ENCODE peak calls at places on chromosomes 13 and 19, in four cellular contexts. One of them, this sample, is unnamed. For H3K4me1 and H3K27me3, the result is how much of the 10 kb centered on the place peaks cover.

GRCh38 chr19:32471095-32471494 is 65.5 kb downstream of the DPY19L3 start:
- DNase-seq in H9: no peak
- DNase-seq in HCT116: no peak
- DNase-seq in stomach: no peak
- DNase-seq in this sample: no peak

GRCh38 chr19:45821570-45821969 is 6.5 kb upstream of the RSPH6A start:
- DNase-seq in H9: no peak
- DNase-seq in HCT116: no peak
- DNase-seq in stomach: no peak
- DNase-seq in this sample: no peak

GRCh38 chr13:35720690-35721554 is 244.4 kb upstream of the MAB21L1 start:
- DNase-seq in H9: peak
- DNase-seq in HCT116: peak
- DNase-seq in stomach: peak
- DNase-seq in this sample: peak

GRCh38 chr13:36907801-36908200 is 12.2 kb downstream of the SMAD9 start:
- DNase-seq in H9: no peak
- DNase-seq in HCT116: no peak
- DNase-seq in stomach: no peak
- DNase-seq in this sample: no peak

GRCh38 chr13:21012211-21012610 is 49.2 kb downstream of the LATS2 start:
- DNase-seq in H9: peak
- DNase-seq in HCT116: no peak
- DNase-seq in stomach: no peak
- DNase-seq in this sample: no peak

GRCh38 chr19:16096281-16096855 is 15.3 kb upstream of the RAB8A start:
- DNase-seq in H9: no peak
- DNase-seq in HCT116: no peak
- DNase-seq in stomach: no peak
- DNase-seq in this sample: no peak

GRCh38 chr13:35727881-35728280 is 251.4 kb upstream of the MAB21L1 start:
- DNase-seq in H9: no peak
- DNase-seq in HCT116: no peak
- DNase-seq in stomach: no peak
- DNase-seq in this sample: no peak

GRCh38 chr13:33636955-33637670 is 180.8 kb upstream of the RFC3 start:
- DNase-seq in H9: no peak
- DNase-seq in HCT116: no peak
- DNase-seq in stomach: no peak
- DNase-seq in this sample: no peak

GRCh38 chr13:42086582-42086981 is 38.1 kb downstream of the DGKH start:
- DNase-seq in H9: no peak
- DNase-seq in HCT116: no peak
- DNase-seq in stomach: no peak
- DNase-seq in this sample: no peak

GRCh38 chr13:95643471-95643813 is 1.1 kb downstream of the DZIP1 start:
- DNase-seq in H9: peak
- DNase-seq in HCT116: no peak
- DNase-seq in stomach: no peak
- DNase-seq in this sample: peak

GRCh38 chr13:40586886-40587285 is 79.6 kb downstream of the FOXO1 start:
- DNase-seq in H9: no peak
- DNase-seq in HCT116: no peak
- DNase-seq in stomach: no peak
- DNase-seq in this sample: no peak

GRCh38 chr13:40582531-40582930 is 83.9 kb downstream of the FOXO1 start:
- DNase-seq in H9: no peak
- DNase-seq in HCT116: no peak
- DNase-seq in stomach: no peak
- DNase-seq in this sample: no peak

GRCh38 chr13:40588101-40588500 is 78.3 kb downstream of the FOXO1 start:
- DNase-seq in H9: no peak
- DNase-seq in HCT116: no peak
- DNase-seq in stomach: no peak
- DNase-seq in this sample: no peak

GRCh38 chr13:40583738-40584137 is 82.7 kb downstream of the FOXO1 start:
- DNase-seq in H9: no peak
- DNase-seq in HCT116: no peak
- DNase-seq in stomach: no peak
- DNase-seq in this sample: no peak

DNA sequence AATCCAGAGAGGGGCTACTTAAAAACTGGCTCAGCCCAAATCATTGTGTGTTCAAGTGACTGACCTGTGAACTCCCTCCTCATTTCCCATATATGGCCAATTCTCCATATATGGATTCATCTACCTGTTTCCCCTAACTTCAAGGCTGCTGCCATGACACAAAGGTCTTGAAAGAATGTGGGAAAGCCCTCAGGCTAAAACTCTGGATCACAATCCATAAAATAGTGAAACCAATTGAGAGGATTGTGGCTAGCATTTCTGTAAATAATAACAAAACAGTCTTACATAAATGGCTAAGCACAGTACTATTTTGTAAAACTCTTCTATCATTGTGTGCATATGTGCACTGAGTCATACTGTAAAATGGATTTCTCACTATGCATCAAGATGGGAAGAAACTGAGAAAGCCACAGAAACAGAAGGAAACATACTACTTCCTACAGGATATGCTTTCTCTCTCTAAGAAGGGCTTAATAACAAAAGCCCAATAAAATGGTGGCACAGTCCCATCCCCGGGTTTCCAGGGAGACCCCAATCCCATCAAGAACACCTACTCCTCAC is 80.5 kb downstream of the FOXO1 start:
- DNase-seq in H9: no peak
- DNase-seq in HCT116: no peak
- DNase-seq in stomach: no peak
- DNase-seq in this sample: no peak
- H3K4me1 ChIP-seq in H9: under half
- H3K4me1 ChIP-seq in HCT116: under half
- H3K4me1 ChIP-seq in stomach: under half
- H3K4me1 ChIP-seq in this sample: under half

GRCh38 chr13:27961227-27962085 is 7.7 kb downstream of the CDX2 start:
- DNase-seq in H9: peak
- DNase-seq in HCT116: no peak
- DNase-seq in stomach: no peak
- DNase-seq in this sample: no peak

GRCh38 chr13:27965343-27965739 is 3.8 kb downstream of the CDX2 start:
- DNase-seq in H9: no peak
- DNase-seq in HCT116: no peak
- DNase-seq in stomach: no peak
- DNase-seq in this sample: no peak

GRCh38 chr13:27964741-27965323 is 4.3 kb downstream of the CDX2 start:
- DNase-seq in H9: no peak
- DNase-seq in HCT116: no peak
- DNase-seq in stomach: no peak
- DNase-seq in this sample: no peak

GRCh38 chr13:27962128-27962841 is 6.8 kb downstream of the CDX2 start:
- DNase-seq in H9: peak
- DNase-seq in HCT116: no peak
- DNase-seq in stomach: no peak
- DNase-seq in this sample: no peak

DNA sequence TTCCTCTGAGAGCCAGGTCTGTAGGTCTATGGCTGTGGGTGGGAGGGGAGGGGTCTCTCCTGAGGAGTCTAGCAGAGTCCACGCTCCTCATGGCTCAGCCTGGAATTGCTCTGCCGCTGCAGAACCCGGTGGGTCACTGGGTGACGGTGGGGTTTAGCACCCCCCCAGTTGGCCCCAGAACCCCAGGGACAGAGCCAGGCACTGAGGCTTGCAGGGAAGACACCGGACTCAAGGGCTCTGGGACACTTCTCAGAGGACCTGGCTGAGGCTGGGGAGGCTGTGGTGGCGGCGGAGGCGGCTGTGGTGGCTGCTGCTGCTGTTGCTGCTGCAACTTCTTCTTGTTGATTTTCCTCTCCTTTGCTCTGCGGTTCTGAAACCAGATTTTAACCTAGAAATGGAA is 6.1 kb downstream of the CDX2 start:
- DNase-seq in H9: no peak
- DNase-seq in HCT116: no peak
- DNase-seq in stomach: no peak
- DNase-seq in this sample: no peak
- H3K27me3 ChIP-seq in H9: half or more
- H3K27me3 ChIP-seq in HCT116: under half
- H3K27me3 ChIP-seq in stomach: half or more
- H3K27me3 ChIP-seq in this sample: under half

DNA sequence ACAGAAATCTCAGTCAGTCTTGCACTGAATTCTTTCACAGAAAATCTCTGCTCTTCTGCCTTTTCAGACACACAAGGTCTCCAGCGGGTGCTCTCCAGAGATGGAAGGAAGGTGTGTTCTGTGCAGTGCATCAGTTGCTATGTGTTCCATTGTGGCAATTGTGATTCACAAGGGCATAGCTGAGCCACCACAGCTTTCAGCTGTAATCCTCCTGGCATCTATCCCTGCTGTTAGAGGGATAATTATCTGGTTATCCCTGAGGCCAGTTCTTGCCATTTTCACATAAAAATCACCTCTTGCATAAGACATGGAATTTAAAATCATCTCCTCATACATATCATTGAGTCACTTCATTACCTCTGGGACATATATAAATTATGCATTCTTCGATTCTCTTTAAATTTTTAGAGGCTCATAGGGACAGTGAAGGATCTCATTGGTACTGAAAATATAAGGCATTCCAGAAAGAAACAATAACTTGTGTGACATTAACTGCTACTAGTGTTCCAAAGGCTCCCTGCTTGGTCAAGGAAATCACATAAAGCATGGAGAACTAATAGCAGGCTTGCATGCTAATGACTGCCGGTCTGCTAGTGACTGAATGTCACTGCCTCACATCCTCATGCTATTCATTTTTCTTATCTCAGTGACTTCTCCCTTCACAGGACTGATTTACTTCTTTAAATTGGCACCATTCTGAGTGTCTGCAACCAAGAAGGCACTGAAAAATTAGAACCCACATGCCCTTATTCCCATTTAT is 214.0 kb downstream of the ENOX1 start:
- DNase-seq in H9: no peak
- DNase-seq in HCT116: no peak
- DNase-seq in stomach: no peak
- DNase-seq in this sample: peak
- H3K4me1 ChIP-seq in H9: under half
- H3K4me1 ChIP-seq in HCT116: under half
- H3K4me1 ChIP-seq in stomach: under half
- H3K4me1 ChIP-seq in this sample: under half

DNA sequence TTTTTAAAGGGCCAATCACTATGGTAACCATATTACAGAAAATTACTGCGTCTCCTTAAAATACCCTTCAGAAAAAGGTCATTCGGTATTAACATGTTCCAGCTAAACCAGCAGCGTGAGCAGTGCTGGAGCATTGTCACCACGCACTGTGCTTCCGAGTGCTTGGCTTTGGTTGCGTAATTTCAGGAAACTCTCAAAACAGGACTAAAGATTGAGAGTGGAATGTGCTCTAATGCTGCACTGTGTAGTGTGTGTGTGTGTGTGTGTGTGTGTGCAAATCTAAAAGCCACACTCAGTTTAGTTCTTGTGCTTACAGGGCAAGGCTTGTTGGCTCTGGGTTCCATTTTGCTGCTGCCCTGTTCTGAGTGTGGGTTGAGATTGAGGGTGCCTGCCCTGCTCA is 50.8 kb downstream of the TEX29 start:
- DNase-seq in H9: no peak
- DNase-seq in HCT116: no peak
- DNase-seq in stomach: no peak
- DNase-seq in this sample: no peak
- H3K27me3 ChIP-seq in H9: under half
- H3K27me3 ChIP-seq in HCT116: under half
- H3K27me3 ChIP-seq in stomach: under half
- H3K27me3 ChIP-seq in this sample: under half

GRCh38 chr13:50679321-50679720 is 164.2 kb downstream of the DLEU7 start:
- DNase-seq in H9: no peak
- DNase-seq in HCT116: no peak
- DNase-seq in stomach: no peak
- DNase-seq in this sample: no peak

GRCh38 chr13:50677687-50678463 is 165.6 kb downstream of the DLEU7 start:
- DNase-seq in H9: no peak
- DNase-seq in HCT116: no peak
- DNase-seq in stomach: no peak
- DNase-seq in this sample: no peak

GRCh38 chr13:50678464-50679162 is 164.9 kb downstream of the DLEU7 start:
- DNase-seq in H9: no peak
- DNase-seq in HCT116: peak
- DNase-seq in stomach: no peak
- DNase-seq in this sample: peak

GRCh38 chr13:50672025-50672424 is 171.5 kb downstream of the DLEU7 start:
- DNase-seq in H9: no peak
- DNase-seq in HCT116: no peak
- DNase-seq in stomach: no peak
- DNase-seq in this sample: no peak

GRCh38 chr13:50676602-50677001 is 166.9 kb downstream of the DLEU7 start:
- DNase-seq in H9: no peak
- DNase-seq in HCT116: no peak
- DNase-seq in stomach: no peak
- DNase-seq in this sample: no peak
- H3K4me1 ChIP-seq in H9: under half
- H3K4me1 ChIP-seq in HCT116: under half
- H3K4me1 ChIP-seq in stomach: under half
- H3K4me1 ChIP-seq in this sample: under half

GRCh38 chr13:105047676-105048295 is 1487.7 kb downstream of the EFNB2 start:
- DNase-seq in H9: no peak
- DNase-seq in HCT116: no peak
- DNase-seq in stomach: no peak
- DNase-seq in this sample: no peak

GRCh38 chr13:105050696-105051095 is 1484.8 kb downstream of the EFNB2 start:
- DNase-seq in H9: no peak
- DNase-seq in HCT116: no peak
- DNase-seq in stomach: no peak
- DNase-seq in this sample: no peak

DNA sequence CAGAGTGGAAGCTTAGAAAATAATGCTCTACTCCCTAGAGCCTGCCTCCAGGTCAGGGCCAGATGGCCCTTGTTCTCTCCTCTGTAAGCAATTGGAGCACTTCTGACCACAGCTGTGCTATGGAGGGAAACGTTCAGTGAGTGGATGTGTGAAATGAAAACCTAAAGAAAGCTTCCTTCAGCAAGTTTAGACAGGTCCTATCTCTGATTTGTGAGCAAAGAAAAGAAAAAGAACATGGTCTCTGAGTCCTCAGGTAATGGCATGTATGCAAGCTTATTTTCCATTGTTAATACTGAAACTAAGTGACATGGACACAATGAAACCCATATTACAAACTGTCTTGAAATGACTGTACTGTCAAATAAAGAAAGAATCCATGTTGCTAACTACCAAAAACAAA is 1486.8 kb downstream of the EFNB2 start:
- DNase-seq in H9: no peak
- DNase-seq in HCT116: no peak
- DNase-seq in stomach: no peak
- DNase-seq in this sample: no peak
- H3K27me3 ChIP-seq in H9: under half
- H3K27me3 ChIP-seq in HCT116: under half
- H3K27me3 ChIP-seq in stomach: under half
- H3K27me3 ChIP-seq in this sample: under half